ENCODE peak calls at places on chromosomes 6 and 20, in five cellular contexts. S is stimulated activated CD4-positive, alpha-beta T cell treated with anti-CD3 and anti-CD28 coated beads, Interleukin-15, amount 100 ng/mL, for 1 hour; R is brain microvascular endothelial cell; D is NCI-H1417; P is dermis microvascular lymphatic vessel endothelial cell. Q is an unnamed sample.

GRCh38 chr6:7640607-7641577 is 50.9 kb downstream of the SNRNP48 start:
- DNase-seq in R (peak; percentile 81), P (no peak), S (no peak), D (no peak), Q (no peak)

GRCh38 chr20:50368813-50369224 is 141.4 kb upstream of the PTPN1 start:
- DNase-seq in R (peak; percentile 67), P (no peak), S (no peak), D (no peak), Q (no peak)

GRCh38 chr6:6581014-6581413 is 7.5 kb upstream of the LY86 start:
- DNase-seq in R (no peak), D (no peak), S (no peak), P (peak; percentile 59), Q (no peak)

GRCh38 chr6:52549428-52549827 is 27.4 kb downstream of the TRAM2 start:
- DNase-seq in R (no peak), D (no peak), P (no peak), S (no peak), Q (no peak)

GRCh38 chr6:118856301-118856700 is 37.7 kb upstream of the ASF1A start:
- DNase-seq in D (no peak), P (no peak), S (no peak), R (no peak), Q (no peak)

GRCh38 chr6:55448446-55448845 is 121.2 kb downstream of the GFRAL start:
- DNase-seq in P (no peak), S (no peak), D (no peak), R (no peak), Q (no peak)

GRCh38 chr20:62365814-62366369 is 1.2 kb downstream of the LAMA5 start:
- DNase-seq in D (no peak), P (no peak), R (no peak), S (no peak), Q (no peak)

GRCh38 chr6:69732045-69732444 is 64.8 kb downstream of the LMBRD1 start:
- DNase-seq in P (no peak), S (no peak), R (no peak), D (no peak), Q (no peak)

GRCh38 chr6:88013015-88013414 is 34.6 kb upstream of the SPACA1 start:
- DNase-seq in P (no peak), S (no peak), D (no peak), R (no peak), Q (peak; percentile 10)

GRCh38 chr6:110002676-110003075 is 24.6 kb downstream of the GPR6 start:
- DNase-seq in D (no peak), P (no peak), R (no peak), S (no peak), Q (no peak)

GRCh38 chr6:1825926-1826325 is 216.2 kb downstream of the FOXC1 start:
- DNase-seq in S (no peak), R (no peak), P (no peak), D (no peak), Q (no peak)

GRCh38 chr6:119348308-119349040 is 1.1 kb downstream of the MAN1A1 start:
- DNase-seq in P (no peak), R (no peak), D (peak; percentile 68), S (peak; percentile 10), Q (peak; percentile 31)

GRCh38 chr6:130282234-130282995 is 59.7 kb upstream of the SAMD3 start:
- DNase-seq in D (no peak), R (peak; percentile 35), S (no peak), P (no peak), Q (peak; percentile 32)

GRCh38 chr6:136989591-136990578 is 54.9 kb downstream of the IL20RA start:
- DNase-seq in P (no peak), S (no peak), D (no peak), R (no peak), Q (no peak)

GRCh38 chr6:163811317-163811716 is 396.8 kb downstream of the QKI start:
- DNase-seq in S (no peak), P (no peak), R (no peak), D (no peak), Q (no peak)

GRCh38 chr6:153790881-153791473 is 248.1 kb upstream of the OPRM1 start:
- DNase-seq in S (no peak), R (peak; percentile 30), D (peak; percentile 7), P (no peak), Q (no peak)

GRCh38 chr20:47027042-47027441 is 132.4 kb downstream of the EYA2 start:
- DNase-seq in S (no peak), P (no peak), R (no peak), D (no peak), Q (no peak)

GRCh38 chr20:6768228-6769185 is 1.0 kb downstream of the BMP2 start:
- DNase-seq in R (peak; percentile 16), S (no peak), D (no peak), P (no peak), Q (no peak)

GRCh38 chr20:33490023-33490933 is at the start of gene CBFA2T2:
- DNase-seq in D (peak; percentile 95), P (peak; percentile 18), R (peak; percentile 37), S (no peak), Q (no peak)

GRCh38 chr6:42099340-42100028 is 42.9 kb downstream of the C6orf132 start:
- DNase-seq in P (no peak), R (peak; percentile 53), D (no peak), S (no peak), Q (no peak)

GRCh38 chr20:23622839-23623343 is 14.9 kb downstream of the CST3 start:
- DNase-seq in R (peak; percentile 89), D (no peak), S (no peak), P (peak; percentile 39), Q (no peak)